ENCODE peak calls at places on chromosomes 3 and 15, in six cellular contexts. U is RKO; H is GM20000; T is stimulated activated naive CD8-positive, alpha-beta T cell treated with anti-CD3 and anti-CD28 coated beads, Interleukin-15, Interleukin-2, amounts not matched to agents 100 U/mL and 50 U/mL, for 24 hours; L is A549; J is NCI-H187. P is an unnamed sample.

GRCh38 chr15:40928975-40929729 is at the start of gene DLL4:
- DNase-seq in U (peak), H (peak), T (peak), L (peak), J (peak), P (no peak)

GRCh38 chr3:184299488-184300376 is 691 bp downstream of the PSMD2 start:
- DNase-seq in U (peak), H (no peak), T (no peak), L (no peak), J (no peak), P (no peak)

GRCh38 chr3:193114431-193115340 is 126.3 kb upstream of the PLAAT1 start:
- DNase-seq in U (no peak), H (no peak), T (no peak), L (no peak), J (no peak), P (no peak)

GRCh38 chr15:80533934-80534333 is 129.8 kb downstream of the ARNT2 start:
- DNase-seq in U (no peak), H (no peak), T (no peak), L (no peak), J (no peak), P (no peak)

GRCh38 chr3:40914475-40914874 is 284.8 kb upstream of the CTNNB1 start:
- DNase-seq in U (no peak), H (no peak), T (no peak), L (no peak), J (no peak), P (no peak)

GRCh38 chr15:95450413-95450812 is 880.1 kb upstream of the NR2F2 start:
- DNase-seq in U (no peak), H (no peak), T (no peak), L (no peak), J (no peak), P (no peak)

GRCh38 chr3:160205606-160206005 is 19.6 kb upstream of the C3orf80 start:
- DNase-seq in U (no peak), H (no peak), T (no peak), L (no peak), J (no peak), P (no peak)

GRCh38 chr15:64619880-64620839 is 155.2 kb downstream of the RBPMS2 start:
- DNase-seq in U (no peak), H (peak), T (no peak), L (peak), J (no peak), P (no peak)

GRCh38 chr15:34470091-34470490 is 32.5 kb upstream of the GOLGA8A start:
- DNase-seq in U (no peak), H (no peak), T (no peak), L (no peak), J (no peak), P (no peak)

GRCh38 chr3:98727638-98728037 is 35.5 kb upstream of the ST3GAL6 start:
- DNase-seq in U (no peak), H (no peak), T (no peak), L (no peak), J (no peak), P (no peak)

GRCh38 chr3:151538706-151539403 is 78.0 kb upstream of the IGSF10 start:
- DNase-seq in U (no peak), H (no peak), T (no peak), L (no peak), J (no peak), P (no peak)

GRCh38 chr3:177615015-177615414 is 417.7 kb upstream of the TBL1XR1 start:
- DNase-seq in U (no peak), H (no peak), T (no peak), L (peak), J (no peak), P (no peak)

GRCh38 chr3:152682477-152682876 is 152.5 kb upstream of the P2RY1 start:
- DNase-seq in U (no peak), H (no peak), T (no peak), L (no peak), J (no peak), P (no peak)

GRCh38 chr3:8848696-8849131 is 79.3 kb upstream of the OXTR start:
- DNase-seq in U (no peak), H (no peak), T (no peak), L (no peak), J (no peak), P (no peak)

GRCh38 chr3:112315791-112316190 is 17.2 kb upstream of the CD200 start:
- DNase-seq in U (no peak), H (no peak), T (no peak), L (no peak), J (no peak), P (no peak)

GRCh38 chr3:42190701-42191442 is 75.1 kb downstream of the CCK start:
- DNase-seq in U (peak), H (peak), T (peak), L (peak), J (no peak), P (peak)

GRCh38 chr3:134857356-134857755 is 62.3 kb downstream of the EPHB1 start:
- DNase-seq in U (no peak), H (no peak), T (no peak), L (no peak), J (no peak), P (no peak)

GRCh38 chr15:57340673-57341259 is 35.5 kb upstream of the CGNL1 start:
- DNase-seq in U (peak), H (peak), T (peak), L (peak), J (no peak), P (no peak)

GRCh38 chr3:40299721-40300335 is 9.7 kb upstream of the EIF1B start:
- DNase-seq in U (no peak), H (no peak), T (no peak), L (peak), J (no peak), P (no peak)

GRCh38 chr3:62965311-62965710 is 90.1 kb upstream of the CADPS start:
- DNase-seq in U (no peak), H (no peak), T (no peak), L (no peak), J (no peak), P (no peak)

P was measured in T-helper 22 cell.